ENCODE peak calls at places on chromosome 7, in four cellular contexts. R is fibroblast of lung, N is thoracic aorta, C is heart right ventricle. O is an unnamed sample.
A peak's percentile ranks its signal among the peaks of the same experiment; 100 is the strongest.

GRCh38 chr7:24756545-24756988 is 697 bp downstream of the GSDME start:
- DNase-seq in C (no peak), N (no peak), R (no peak), O (no peak)

GRCh38 chr7:45687185-45687560 is 113.0 kb downstream of the ADCY1 start:
- DNase-seq in C (no peak), N (no peak), R (no peak), O (no peak)

GRCh38 chr7:29480456-29480855 is 83.2 kb upstream of the PRR15 start:
- DNase-seq in N (no peak), R (no peak), C (peak; percentile 38), O (no peak)

GRCh38 chr7:133646493-133647154 is 393.7 kb downstream of the EXOC4 start:
- DNase-seq in C (no peak), N (no peak), R (no peak), O (no peak)

GRCh38 chr7:64999165-65000004 is 7.1 kb downstream of the ERV3-1 start:
- DNase-seq in N (no peak), C (no peak), R (peak; percentile 57), O (peak; percentile 67)

GRCh38 chr7:135782377-135782776 is 33.8 kb upstream of the FAM180A start:
- DNase-seq in C (no peak), N (no peak), R (no peak), O (no peak)

GRCh38 chr7:151755131-151755787 is 121.7 kb downstream of the PRKAG2 start:
- DNase-seq in R (peak; percentile 97), C (no peak), N (no peak), O (no peak)

GRCh38 chr7:75723444-75723843 is 15.3 kb downstream of the HIP1 start:
- DNase-seq in R (no peak), N (no peak), C (no peak), O (no peak)

GRCh38 chr7:156019776-156020565 is 207.7 kb upstream of the SHH start:
- DNase-seq in R (no peak), C (no peak), N (no peak), O (no peak)

GRCh38 chr7:1902231-1902855 is 232.3 kb downstream of the ELFN1 start:
- DNase-seq in C (no peak), N (no peak), R (no peak), O (no peak)

GRCh38 chr7:116499168-116500070 is at the start of gene CAV2:
- DNase-seq in R (peak; percentile 54), N (peak; percentile 18), C (peak; percentile 82), O (peak; percentile 96)

GRCh38 chr7:119482209-119482608 is 790.8 kb upstream of the KCND2 start:
- DNase-seq in C (no peak), N (no peak), R (peak; percentile 4), O (peak; percentile 11)

GRCh38 chr7:98982686-98983085 is 104.4 kb downstream of the TRRAP start:
- DNase-seq in N (no peak), C (no peak), R (no peak), O (no peak)

GRCh38 chr7:154569916-154570315 is 433.0 kb downstream of the PAXIP1 start:
- DNase-seq in N (no peak), R (no peak), C (no peak), O (no peak)

GRCh38 chr7:80277434-80278427 is 143.1 kb downstream of the GNAI1 start:
- DNase-seq in R (peak; percentile 47), C (peak; percentile 12), N (no peak), O (peak; percentile 77)

GRCh38 chr7:128840326-128841170 is 10.3 kb downstream of the FLNC start:
- DNase-seq in R (no peak), C (no peak), N (no peak), O (no peak)

GRCh38 chr7:105229641-105230040 is 159.1 kb downstream of the SRPK2 start:
- DNase-seq in N (no peak), R (no peak), C (no peak), O (peak; percentile 46)

GRCh38 chr7:155885162-155886160 is 73.2 kb upstream of the SHH start:
- DNase-seq in N (no peak), R (peak; percentile 86), C (peak; percentile 58), O (no peak)

GRCh38 chr7:115004121-115004520 is 82.2 kb downstream of the MDFIC start:
- DNase-seq in R (no peak), N (no peak), C (no peak), O (peak; percentile 48)

GRCh38 chr7:151223728-151224127 is 3.3 kb downstream of the ABCF2 start:
- DNase-seq in N (no peak), R (no peak), C (no peak), O (no peak)

GRCh38 chr7:13032524-13032923 is 345.1 kb downstream of the ARL4A start:
- DNase-seq in R (no peak), N (no peak), C (no peak), O (no peak)

GRCh38 chr7:1961776-1962276 is 270.9 kb downstream of the MAD1L1 start:
- DNase-seq in N (no peak), R (peak; percentile 92), C (no peak), O (peak; percentile 90)

GRCh38 chr7:36823353-36823752 is 99.1 kb upstream of the AOAH start:
- DNase-seq in R (no peak), C (no peak), N (no peak), O (no peak)

GRCh38 chr7:33981686-33982424 is 76.5 kb downstream of the BMPER start:
- DNase-seq in N (no peak), R (peak; percentile 36), C (no peak), O (no peak)

GRCh38 chr7:70343519-70343918 is 745.2 kb downstream of the AUTS2 start:
- DNase-seq in N (no peak), R (no peak), C (no peak), O (no peak)

GRCh38 chr7:27840760-27841364 is 100.9 kb downstream of the TAX1BP1 start:
- DNase-seq in R (no peak), C (no peak), N (no peak), O (no peak)

GRCh38 chr7:158135931-158136330 is 451.7 kb downstream of the PTPRN2 start:
- DNase-seq in R (no peak), N (no peak), C (no peak), O (no peak)
- H3K9me3 ChIP-seq in R (no peaks in the 10 kb centered on the region), N (no peaks in the 10 kb centered on the region), C (no peaks in the 10 kb centered on the region), O (peaks cover 48% of the 10 kb centered on the region)

GRCh38 chr7:149284343-149284742 is 22.3 kb downstream of the ZNF783 start:
- DNase-seq in C (no peak), R (no peak), N (no peak), O (peak; percentile 2)
- H3K4me3 ChIP-seq in C (no peak overlapping the region), R (no peak overlapping the region), N (no peak overlapping the region), O (no peak overlapping the region)

GRCh38 chr7:261341-262250 is 28.4 kb upstream of the FOXL3 start:
- DNase-seq in C (no peak), N (no peak), R (no peak), O (no peak)

GRCh38 chr7:259191-259505 is 30.8 kb upstream of the FOXL3 start:
- DNase-seq in N (no peak), R (no peak), C (no peak), O (no peak)

GRCh38 chr7:258476-259190 is 31.3 kb upstream of the FOXL3 start:
- DNase-seq in C (no peak), R (no peak), N (no peak), O (no peak)

GRCh38 chr7:260441-261281 is 29.3 kb upstream of the FOXL3 start:
- DNase-seq in N (no peak), R (no peak), C (no peak), O (no peak)

GRCh38 chr7:259751-260405 is 30.1 kb upstream of the FOXL3 start:
- DNase-seq in C (no peak), N (no peak), R (no peak), O (no peak)
- H3K9me3 ChIP-seq in C (no peaks in the 10 kb centered on the region), N (peaks cover 4% of the 10 kb centered on the region), R (peaks cover 4% of the 10 kb centered on the region), O (peaks cover 25% of the 10 kb centered on the region)

GRCh38 chr7:23020742-23021401 is 6.9 kb upstream of the HYCC1 start:
- DNase-seq in R (peak; percentile 98), C (peak; percentile 15), N (peak; percentile 10), O (peak; percentile 96)

GRCh38 chr7:23021581-23021980 is 7.7 kb upstream of the HYCC1 start:
- DNase-seq in R (no peak), C (no peak), N (no peak), O (no peak)

GRCh38 chr7:23024454-23024853 is 10.5 kb upstream of the HYCC1 start:
- DNase-seq in N (no peak), C (no peak), R (no peak), O (no peak)

GRCh38 chr7:23022831-23023230 is 8.9 kb upstream of the HYCC1 start:
- DNase-seq in C (no peak), N (no peak), R (no peak), O (no peak)

DNA sequence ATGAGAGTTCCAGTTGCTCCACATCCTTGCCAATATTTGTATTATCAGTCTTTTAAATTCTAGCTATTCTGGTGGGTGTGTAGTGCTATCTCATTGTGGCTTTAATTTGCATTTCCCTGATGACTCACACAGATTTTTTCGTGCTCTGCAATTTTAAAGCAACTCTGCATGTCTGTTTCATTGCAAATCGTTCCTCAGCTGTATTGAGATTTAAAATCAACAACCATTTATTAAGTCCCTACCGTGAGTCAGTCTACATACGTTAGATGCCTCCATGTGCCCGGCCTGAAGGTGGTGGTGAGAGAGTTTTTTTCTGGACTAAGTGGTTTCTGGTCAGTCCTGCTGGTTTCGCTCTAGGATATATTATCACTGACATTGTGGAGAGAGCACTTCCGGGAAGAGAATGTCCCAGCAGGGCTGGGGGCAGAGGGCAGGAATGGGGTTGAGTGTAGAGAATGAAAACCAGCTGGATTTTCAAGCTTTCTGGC is 8.4 kb upstream of the HYCC1 start:
- DNase-seq in R (peak; percentile 97), C (no peak), N (no peak), O (peak; percentile 70)
- H3K4me3 ChIP-seq in R (no peak overlapping the region), C (no peak overlapping the region), N (no peak overlapping the region), O (no peak overlapping the region)

GRCh38 chr7:35570926-35571325 is 124.0 kb downstream of the HERPUD2 start:
- DNase-seq in N (no peak), R (no peak), C (no peak), O (no peak)

GRCh38 chr7:35571596-35572240 is 123.2 kb downstream of the HERPUD2 start:
- DNase-seq in N (no peak), C (no peak), R (no peak), O (no peak)

GRCh38 chr7:35581564-35581963 is 113.4 kb downstream of the HERPUD2 start:
- DNase-seq in C (no peak), R (no peak), N (no peak), O (no peak)

DNA sequence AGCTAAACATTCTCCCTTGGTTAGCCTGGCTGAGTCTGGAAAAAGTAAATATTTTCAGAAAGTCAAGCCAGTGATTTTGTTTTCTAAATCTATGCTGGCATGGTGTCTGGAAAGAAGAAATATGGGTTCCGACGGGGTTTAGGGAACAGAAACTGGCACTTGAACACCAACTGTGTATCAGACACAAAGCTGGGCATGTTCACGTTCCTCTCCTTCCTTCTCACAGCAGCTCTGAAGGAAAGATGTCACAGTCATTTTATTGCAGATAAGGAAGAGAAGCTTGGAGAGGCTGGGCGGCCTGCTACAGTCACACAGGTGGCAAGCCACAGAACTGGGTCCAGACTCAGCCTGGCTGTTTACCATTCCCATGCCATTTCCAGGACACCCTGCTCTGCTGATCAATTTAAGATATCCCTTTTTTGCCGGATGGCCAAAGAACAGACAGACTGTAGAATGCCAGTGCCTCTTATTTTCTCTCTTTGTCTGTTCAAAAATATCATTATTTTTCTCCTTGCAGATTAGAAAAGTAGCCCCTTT is 118.8 kb downstream of the HERPUD2 start:
- DNase-seq in C (peak; percentile 6), R (no peak), N (no peak), O (no peak)
- H3K9me3 ChIP-seq in C (no peaks in the 10 kb centered on the region), R (no peaks in the 10 kb centered on the region), N (no peaks in the 10 kb centered on the region), O (no peaks in the 10 kb centered on the region)

O was measured in mammary epithelial cell.